ENCODE peak calls at places on chromosomes 3 and 15, in four cellular contexts. V is GM12878, K is breast epithelium, B is K562. C is an unnamed sample.

GRCh38 chr3:38548154-38548931 is 52.2 kb downstream of the EXOG start:
- DNase-seq in B (no peak), V (no peak), K (no peak), C (no peak)

GRCh38 chr3:171454026-171454425 is 6.2 kb downstream of the TNIK start:
- DNase-seq in K (no peak), V (no peak), B (no peak), C (no peak)

GRCh38 chr3:194139977-194140351 is 4.0 kb downstream of the HES1 start:
- DNase-seq in B (no peak), K (no peak), V (no peak), C (no peak)

GRCh38 chr3:4988815-4989648 is 9.8 kb downstream of the BHLHE40 start:
- DNase-seq in K (peak; percentile 25), V (no peak), B (peak; percentile 94), C (peak; percentile 92)

GRCh38 chr3:189897406-189897805 is 223.3 kb downstream of the P3H2 start:
- DNase-seq in V (no peak), B (no peak), K (no peak), C (no peak)

GRCh38 chr3:157394361-157394760 is 42.3 kb upstream of the PTX3 start:
- DNase-seq in B (no peak), K (no peak), V (no peak), C (no peak)

GRCh38 chr15:77037475-77038209 is 33.3 kb downstream of the TSPAN3 start:
- DNase-seq in K (no peak), V (no peak), B (no peak), C (peak; percentile 83)

GRCh38 chr3:138081371-138082084 is 33.9 kb downstream of the DZIP1L start:
- DNase-seq in B (no peak), V (no peak), K (no peak), C (peak; percentile 86)

GRCh38 chr3:183449791-183450190 is 21.4 kb upstream of the MCF2L2 start:
- DNase-seq in B (no peak), V (no peak), K (no peak), C (no peak)

GRCh38 chr15:52124270-52124878 is 11.8 kb upstream of the BCL2L10 start:
- DNase-seq in B (no peak), K (no peak), V (no peak), C (no peak)

GRCh38 chr15:66404532-66404931 is 17.8 kb downstream of the MAP2K1 start:
- DNase-seq in K (no peak), B (peak; percentile 37), V (no peak), C (no peak)

GRCh38 chr3:128083396-128083795 is 31.2 kb downstream of the SEC61A1 start:
- DNase-seq in B (no peak), V (no peak), K (no peak), C (no peak)

GRCh38 chr3:114035146-114035545 is 21.2 kb downstream of the CCDC191 start:
- DNase-seq in B (no peak), K (no peak), V (no peak), C (no peak)

GRCh38 chr3:127556565-127556964 is 34.0 kb downstream of the TPRA1 start:
- DNase-seq in K (no peak), V (no peak), B (no peak), C (no peak)

GRCh38 chr3:132268956-132269355 is 48.3 kb upstream of the ACP3 start:
- DNase-seq in V (no peak), B (no peak), K (no peak), C (no peak)

GRCh38 chr15:52113246-52113645 is 671 bp upstream of the BCL2L10 start:
- DNase-seq in B (no peak), V (no peak), K (no peak), C (no peak)

GRCh38 chr3:48220746-48221145 is 2.5 kb upstream of the CAMP start:
- DNase-seq in K (no peak), V (no peak), B (no peak), C (no peak)

GRCh38 chr3:150149651-150150051 is 179.0 kb upstream of the PFN2 start:
- DNase-seq in B (no peak), V (no peak), K (no peak), C (peak; percentile 57)

GRCh38 chr3:16372362-16373269 is 107.6 kb downstream of the OXNAD1 start:
- DNase-seq in B (no peak), V (peak; percentile 89), K (no peak), C (no peak)

GRCh38 chr15:84833447-84833846 is 16.3 kb downstream of the ALPK3 start:
- DNase-seq in V (no peak), B (no peak), K (no peak), C (no peak)

GRCh38 chr3:53079791-53080555 is 34.1 kb upstream of the SFMBT1 start:
- DNase-seq in K (no peak), B (no peak), V (no peak), C (no peak)

GRCh38 chr15:25903024-25903581 is 40.0 kb upstream of the ATP10A start:
- DNase-seq in K (no peak), V (no peak), B (no peak), C (no peak)

GRCh38 chr15:67133738-67134576 is 68.6 kb downstream of the SMAD3 start:
- DNase-seq in K (no peak), B (no peak), V (no peak), C (no peak)

GRCh38 chr3:12544652-12545472 is 437 bp downstream of the MKRN2OS start:
- DNase-seq in V (no peak), K (no peak), B (no peak), C (no peak)

GRCh38 chr3:12549971-12550760 is 4.9 kb upstream of the MKRN2OS start:
- DNase-seq in V (no peak), K (no peak), B (no peak), C (no peak)

GRCh38 chr3:12541625-12542024 is 3.7 kb downstream of the MKRN2OS start:
- DNase-seq in B (peak; percentile 36), V (no peak), K (no peak), C (no peak)

DNA sequence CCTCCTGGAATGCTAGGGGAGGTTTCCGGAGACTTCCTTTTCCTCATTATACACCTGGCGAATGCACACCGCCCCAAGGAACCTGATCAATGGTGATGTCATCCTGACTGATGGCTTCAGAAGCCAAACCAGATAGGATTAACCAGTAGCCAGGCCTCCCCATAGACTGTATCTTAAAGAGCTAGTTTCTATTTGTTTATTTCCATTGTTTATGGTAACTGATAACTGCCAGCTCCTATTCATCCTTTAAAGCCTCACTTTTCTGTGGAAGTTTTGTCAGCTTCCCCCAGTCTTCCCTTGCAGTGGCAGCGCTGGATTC is at the start of gene MKRN2OS:
- DNase-seq in V (no peak), K (peak; percentile 42), B (no peak), C (no peak)
- TF ChIP-seq POLR2AphosphoS5 in V (no peak), K (no peak), B (no peak), C (no peak)

GRCh38 chr3:63609834-63610233 is 42.6 kb upstream of the SNTN start:
- DNase-seq in V (no peak), B (no peak), K (no peak), C (no peak)

GRCh38 chr3:63611382-63611781 is 41.1 kb upstream of the SNTN start:
- DNase-seq in B (no peak), K (no peak), V (no peak), C (no peak)

GRCh38 chr3:63609408-63609807 is 43.1 kb upstream of the SNTN start:
- DNase-seq in B (no peak), V (no peak), K (no peak), C (no peak)

GRCh38 chr3:63613561-63613960 is 38.9 kb upstream of the SNTN start:
- DNase-seq in V (no peak), B (no peak), K (no peak), C (no peak)

DNA sequence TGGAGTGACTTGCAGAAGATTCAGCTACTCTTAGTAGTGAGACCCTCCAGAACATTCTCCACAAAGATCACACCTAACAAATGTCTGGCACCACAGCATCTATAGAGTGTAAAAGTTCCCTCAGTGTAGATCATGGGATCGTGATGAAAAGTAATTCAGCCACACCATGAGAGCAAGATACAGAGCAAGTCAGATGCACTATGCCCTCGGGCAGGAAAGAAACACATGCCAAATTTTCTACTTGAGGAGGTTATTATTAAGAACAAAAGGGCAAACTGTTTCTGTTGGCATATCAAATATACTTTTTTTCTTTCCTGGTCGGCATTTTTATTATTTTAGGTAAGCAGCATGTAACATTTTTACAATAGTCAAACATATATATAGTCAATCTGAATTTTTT is 44.8 kb upstream of the SNTN start:
- DNase-seq in B (no peak), V (no peak), K (no peak), C (no peak)
- H3K4me3 ChIP-seq in B (no peak overlapping the region), V (no peak overlapping the region), K (no peak overlapping the region), C (no peak overlapping the region)

GRCh38 chr3:72123908-72124441 is 339.0 kb upstream of the PROK2 start:
- DNase-seq in V (peak; percentile 19), K (peak; percentile 82), B (peak; percentile 18), C (no peak)
- TF ChIP-seq POLR2AphosphoS5 in V (no peak), K (peak; percentile 89), B (no peak), C (peak; percentile 62)

GRCh38 chr3:98733778-98734281 is 29.3 kb upstream of the ST3GAL6 start:
- DNase-seq in B (no peak), K (no peak), V (peak; percentile 33), C (no peak)

GRCh38 chr3:98735296-98735695 is 27.8 kb upstream of the ST3GAL6 start:
- DNase-seq in V (no peak), K (no peak), B (no peak), C (no peak)

GRCh38 chr3:98735761-98736269 is 27.3 kb upstream of the ST3GAL6 start:
- DNase-seq in K (no peak), B (no peak), V (no peak), C (no peak)

GRCh38 chr3:98734311-98734710 is 28.8 kb upstream of the ST3GAL6 start:
- DNase-seq in V (no peak), K (no peak), B (no peak), C (no peak)

GRCh38 chr3:98734737-98735136 is 28.4 kb upstream of the ST3GAL6 start:
- DNase-seq in V (no peak), K (no peak), B (no peak), C (no peak)
- H3K4me3 ChIP-seq in V (peak overlapping the region; percentile 41), K (no peak overlapping the region), B (no peak overlapping the region), C (peak overlapping the region; percentile 75)

DNA sequence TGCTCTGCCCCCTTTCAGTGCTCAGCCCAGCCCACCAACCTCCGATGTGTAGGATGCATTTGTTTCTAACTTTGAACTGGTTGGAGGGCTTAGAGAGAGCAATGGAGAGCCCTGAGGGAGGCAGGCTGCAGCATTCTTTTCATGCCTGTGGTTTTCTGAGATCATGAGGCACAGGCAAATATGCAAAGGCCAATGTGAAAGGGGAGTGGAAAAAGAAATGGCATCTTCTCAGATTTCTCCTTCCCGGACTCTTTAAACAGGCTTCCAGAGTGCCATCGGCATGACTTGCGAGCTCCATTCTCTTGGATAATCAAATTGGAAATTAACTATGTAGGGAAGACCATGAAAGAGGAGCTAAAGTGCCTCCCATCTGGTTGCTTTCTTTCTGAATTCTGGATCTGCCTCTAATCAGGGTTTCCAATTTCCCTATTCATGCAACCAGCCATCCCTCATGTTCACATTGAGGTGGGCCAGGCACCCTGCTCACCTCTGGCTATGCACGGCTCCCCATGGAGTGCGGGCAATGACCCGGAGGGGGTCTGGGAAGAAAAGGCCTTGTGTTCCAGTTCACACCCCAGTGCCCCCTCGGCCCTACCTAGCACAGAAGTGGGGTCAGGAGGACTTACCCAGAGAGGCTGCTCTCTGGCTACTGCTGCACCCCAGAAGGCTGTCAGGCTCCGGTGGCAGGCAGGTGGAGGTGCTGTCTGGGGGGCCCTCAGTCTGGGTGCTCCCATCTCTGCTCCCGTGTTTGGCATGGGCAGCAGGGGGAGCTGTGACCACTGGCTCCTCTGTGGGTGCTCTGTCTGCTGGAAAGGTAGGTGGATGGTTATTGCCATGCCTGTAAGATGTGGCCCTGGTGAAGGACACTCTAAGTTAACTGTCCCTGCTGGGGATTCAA is 16.1 kb downstream of the AMOTL2 start:
- DNase-seq in K (peak; percentile 91), V (no peak), B (peak; percentile 25), C (no peak)
- TF ChIP-seq POLR2AphosphoS5 in K (peak; percentile 71), V (no peak), B (no peak), C (no peak)

GRCh38 chr3:179069762-179070390 is 1.7 kb downstream of the ZMAT3 start:
- DNase-seq in V (no peak), B (no peak), K (no peak), C (no peak)
- H3K4me3 ChIP-seq in V (peak overlapping the region; percentile 70), B (no peak overlapping the region), K (no peak overlapping the region), C (peak overlapping the region; percentile 92)

GRCh38 chr3:56976666-56977560 is 83.6 kb upstream of the SPATA12 start:
- DNase-seq in K (no peak), B (no peak), V (no peak), C (no peak)
- TF ChIP-seq POLR2AphosphoS5 in K (no peak), B (no peak), V (no peak), C (no peak)

C was measured in esophagus muscularis mucosa.